ENCODE peak calls at places on chromosomes 1 and 21, in six cellular contexts. K is IMR-90, N is neuronal stem cell, M is H9, H is trophoblast cell, G is H1. D is an unnamed sample.

GRCh38 chr1:204647114-204647804 is 38.3 kb downstream of the LRRN2 start:
- DNase-seq in M (peak; percentile 65), K (peak; percentile 70), N (peak; percentile 39), G (no peak), H (peak; percentile 64), D (peak; percentile 83)

GRCh38 chr1:247919952-247920351 is at the start of gene OR2T8:
- DNase-seq in K (no peak), N (no peak), M (no peak), H (no peak), G (no peak), D (no peak)

GRCh38 chr1:245156736-245157505 is 2.1 kb downstream of the KIF26B start:
- DNase-seq in G (no peak), M (peak; percentile 52), N (no peak), K (peak; percentile 12), H (peak; percentile 74), D (peak; percentile 34)

GRCh38 chr1:97308131-97308530 is 586.5 kb downstream of the PTBP2 start:
- DNase-seq in K (peak; percentile 81), H (peak; percentile 18), G (no peak), M (no peak), N (no peak), D (no peak)

GRCh38 chr1:41507152-41507720 is 22.8 kb upstream of the EDN2 start:
- DNase-seq in H (no peak), G (no peak), N (no peak), K (no peak), M (no peak), D (no peak)

GRCh38 chr1:110153407-110153950 is 3.2 kb downstream of the SLC6A17 start:
- DNase-seq in N (no peak), G (no peak), K (no peak), H (peak; percentile 23), M (no peak), D (no peak)

GRCh38 chr1:149942207-149942606 is 5.5 kb upstream of the MTMR11 start:
- DNase-seq in M (peak; percentile 67), N (peak; percentile 42), K (peak; percentile 41), H (peak; percentile 41), G (no peak), D (peak; percentile 57)

GRCh38 chr21:18655927-18656326 is 252.3 kb upstream of the TMPRSS15 start:
- DNase-seq in N (no peak), H (no peak), M (no peak), G (no peak), K (no peak), D (peak; percentile 3)

GRCh38 chr1:1245840-1246205 is 699 bp downstream of the C1QTNF12 start:
- DNase-seq in M (no peak), K (no peak), N (no peak), H (no peak), G (no peak), D (no peak)

GRCh38 chr1:6016191-6016865 is 24.1 kb upstream of the NPHP4 start:
- DNase-seq in M (no peak), H (no peak), N (no peak), G (no peak), K (peak; percentile 71), D (no peak)

GRCh38 chr1:43530483-43531452 is at the start of gene PTPRF:
- DNase-seq in G (no peak), N (peak; percentile 46), H (peak; percentile 68), M (peak; percentile 69), K (peak; percentile 48), D (peak; percentile 51)

GRCh38 chr1:8027748-8028631 is 1.9 kb upstream of the ERRFI1 start:
- DNase-seq in G (no peak), H (peak; percentile 90), K (peak; percentile 92), M (no peak), N (no peak), D (peak; percentile 80)

GRCh38 chr1:234866007-234866866 is 256.3 kb upstream of the IRF2BP2 start:
- DNase-seq in M (no peak), K (peak; percentile 90), N (no peak), H (peak; percentile 90), G (no peak), D (peak; percentile 88)

GRCh38 chr1:159008744-159009188 is 941 bp upstream of the IFI16 start:
- DNase-seq in M (no peak), N (no peak), H (no peak), G (no peak), K (peak; percentile 16), D (peak; percentile 71)

GRCh38 chr1:68164970-68165369 is 67.4 kb downstream of the WLS start:
- DNase-seq in H (no peak), G (no peak), N (no peak), K (no peak), M (no peak), D (no peak)

GRCh38 chr1:30684259-30684658 is 39.1 kb downstream of the MATN1 start:
- DNase-seq in K (no peak), M (no peak), N (no peak), G (no peak), H (no peak), D (no peak)

GRCh38 chr1:56411484-56412180 is 167.7 kb downstream of the PLPP3 start:
- DNase-seq in G (no peak), M (no peak), K (no peak), H (no peak), N (no peak), D (no peak)

GRCh38 chr21:35198982-35199732 is 150.1 kb upstream of the RUNX1 start:
- DNase-seq in M (no peak), N (no peak), G (no peak), K (no peak), H (no peak), D (no peak)

GRCh38 chr1:148362141-148362929 is 120.8 kb downstream of the PPIAL4G start:
- DNase-seq in N (no peak), H (peak; percentile 76), M (peak; percentile 95), G (peak; percentile 56), K (peak; percentile 16), D (no peak)

GRCh38 chr1:46927249-46927835 is 13.9 kb downstream of the CYP4A11 start:
- DNase-seq in G (no peak), M (no peak), H (no peak), K (no peak), N (no peak), D (no peak)

GRCh38 chr1:157119008-157119407 is 19.2 kb downstream of the ETV3 start:
- DNase-seq in N (no peak), G (no peak), K (no peak), M (peak; percentile 18), H (no peak), D (no peak)

GRCh38 chr1:223521150-223521549 is 127.9 kb downstream of the CCDC185 start:
- DNase-seq in N (no peak), M (no peak), H (no peak), G (no peak), K (no peak), D (no peak)

GRCh38 chr1:174114788-174115448 is 44.4 kb upstream of the RABGAP1L start:
- DNase-seq in G (no peak), M (peak; percentile 46), K (peak; percentile 40), N (peak; percentile 59), H (peak; percentile 95), D (peak; percentile 77)

GRCh38 chr1:185628102-185628501 is 106.1 kb upstream of the HMCN1 start:
- DNase-seq in G (no peak), K (no peak), M (no peak), H (no peak), N (no peak), D (no peak)

GRCh38 chr1:185627136-185627535 is 107.1 kb upstream of the HMCN1 start:
- DNase-seq in M (no peak), K (no peak), N (no peak), G (no peak), H (no peak), D (no peak)

GRCh38 chr1:185626344-185626743 is 107.8 kb upstream of the HMCN1 start:
- DNase-seq in H (peak; percentile 94), K (no peak), N (no peak), G (no peak), M (no peak), D (no peak)
- H2BK120ac ChIP-seq in H (peak overlapping the region; percentile 77), K (no peak overlapping the region), N (no peak overlapping the region), G (no peak overlapping the region), M (no peak overlapping the region), D (no peak overlapping the region)

GRCh38 chr1:25779387-25779786 is 20.6 kb upstream of the SELENON start:
- DNase-seq in N (no peak), M (no peak), K (no peak), G (no peak), H (no peak), D (no peak)

GRCh38 chr1:25782608-25783201 is 17.3 kb upstream of the SELENON start:
- DNase-seq in K (no peak), N (no peak), M (no peak), G (no peak), H (no peak), D (no peak)

GRCh38 chr1:25779894-25780293 is 20.1 kb upstream of the SELENON start:
- DNase-seq in N (no peak), G (no peak), K (no peak), M (no peak), H (no peak), D (no peak)

GRCh38 chr1:25780318-25781129 is 19.5 kb upstream of the SELENON start:
- DNase-seq in H (no peak), G (peak; percentile 25), M (peak; percentile 71), K (peak; percentile 49), N (no peak), D (no peak)

GRCh38 chr1:25781130-25781433 is 18.9 kb upstream of the SELENON start:
- DNase-seq in G (no peak), M (no peak), N (no peak), K (no peak), H (no peak), D (no peak)
- H3K23ac ChIP-seq in G (no peak overlapping the region), M (no peak overlapping the region), N (peak overlapping the region; percentile 61), K (no peak overlapping the region), H (no peak overlapping the region), D (no peak overlapping the region)

DNA sequence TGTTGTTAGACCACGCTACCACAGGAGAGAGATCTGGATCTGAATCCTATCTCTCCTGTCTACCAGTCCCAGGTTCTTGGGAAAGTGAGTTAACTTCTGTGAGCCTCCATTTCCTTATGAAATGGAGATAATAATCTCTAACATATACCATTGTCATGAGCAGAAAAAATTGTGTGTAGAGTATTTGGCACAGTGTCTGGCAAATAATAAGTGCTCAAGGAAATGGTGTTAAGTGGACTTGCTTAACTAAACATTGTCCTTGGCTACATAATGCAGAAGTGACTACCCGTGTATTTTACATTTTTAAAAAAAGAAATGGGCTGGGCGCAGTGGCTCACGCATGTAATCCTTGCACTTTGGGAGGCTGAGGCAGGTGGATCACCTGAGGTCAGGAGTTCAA is 217.4 kb downstream of the KCNH1 start:
- DNase-seq in H (no peak), M (no peak), K (no peak), N (no peak), G (no peak), D (no peak)
- H4K91ac ChIP-seq in H (no peak overlapping the region), M (no peak overlapping the region), K (no peak overlapping the region), N (no peak overlapping the region), G (no peak overlapping the region), D (no peak overlapping the region)

GRCh38 chr1:172907834-172908326 is 142.9 kb downstream of the TNFSF18 start:
- DNase-seq in G (no peak), N (no peak), H (no peak), M (no peak), K (no peak), D (no peak)
- H2BK120ac ChIP-seq in G (no peak overlapping the region), N (no peak overlapping the region), H (no peak overlapping the region), M (no peak overlapping the region), K (peak overlapping the region; percentile 99), D (peak overlapping the region; percentile 83)

D was measured in mesenchymal stem cell.